ENCODE peak calls at places on chromosomes 2 and 18, in five cellular contexts. K is globus pallidus, D is mesendoderm, E is HL-60, R is neural crest cell. H is an unnamed sample.

GRCh38 chr2:232887171-232887850 is 17.2 kb downstream of the SNORC start:
- DNase-seq in K (no peak), D (peak; percentile 55), E (no peak), R (no peak), H (no peak)

GRCh38 chr2:120832296-120833070 is 96.8 kb downstream of the GLI2 start:
- DNase-seq in K (no peak), D (no peak), E (no peak), R (no peak), H (no peak)

GRCh38 chr2:241689306-241689705 is 2.7 kb upstream of the DTYMK start:
- DNase-seq in K (no peak), D (no peak), E (no peak), R (no peak), H (no peak)

GRCh38 chr2:35688298-35688697 is 667.3 kb upstream of the CRIM1 start:
- DNase-seq in K (no peak), D (no peak), E (no peak), R (no peak), H (no peak)

GRCh38 chr2:15863089-15863488 is 77.3 kb upstream of the MYCN start:
- DNase-seq in K (no peak), D (no peak), E (no peak), R (no peak), H (no peak)

GRCh38 chr2:162824319-162824718 is 14.2 kb downstream of the KCNH7 start:
- DNase-seq in K (no peak), D (no peak), E (no peak), R (no peak), H (no peak)

GRCh38 chr18:6782861-6783260 is 53.3 kb downstream of the ARHGAP28 start:
- DNase-seq in K (no peak), D (peak; percentile 45), E (no peak), R (no peak), H (no peak)

GRCh38 chr2:317501-318424 is 29.9 kb upstream of the ALKAL2 start:
- DNase-seq in K (no peak), D (peak; percentile 71), E (no peak), R (peak; percentile 57), H (no peak)

GRCh38 chr18:69282371-69282770 is 118.3 kb upstream of the DOK6 start:
- DNase-seq in K (no peak), D (peak; percentile 75), E (no peak), R (no peak), H (no peak)

GRCh38 chr2:240431276-240431662 is 4.2 kb upstream of the GPC1 start:
- DNase-seq in K (no peak), D (no peak), E (no peak), R (no peak), H (no peak)

GRCh38 chr18:13455470-13455869 is 236.9 kb downstream of the LDLRAD4 start:
- DNase-seq in K (no peak), D (no peak), E (no peak), R (no peak), H (no peak)

GRCh38 chr2:148979919-148980277 is 58.6 kb upstream of the LYPD6B start:
- DNase-seq in K (no peak), D (no peak), E (no peak), R (no peak), H (no peak)

GRCh38 chr2:196845371-196845770 is 36.2 kb upstream of the C2orf66 start:
- DNase-seq in K (no peak), D (no peak), E (no peak), R (no peak), H (no peak)

GRCh38 chr2:165617720-165618119 is 148.2 kb downstream of the CSRNP3 start:
- DNase-seq in K (no peak), D (no peak), E (no peak), R (no peak), H (no peak)

GRCh38 chr2:40394597-40394996 is 57.3 kb downstream of the SLC8A1 start:
- DNase-seq in K (peak; percentile 20), D (no peak), E (peak; percentile 13), R (no peak), H (no peak)

GRCh38 chr18:31513189-31513907 is 15.4 kb downstream of the DSG2 start:
- DNase-seq in K (no peak), D (peak; percentile 96), E (no peak), R (no peak), H (no peak)

GRCh38 chr2:239028253-239028619 is 180.4 kb downstream of the TWIST2 start:
- DNase-seq in K (no peak), D (no peak), E (no peak), R (no peak), H (no peak)

H was measured in NAMALWA.